ENCODE peak calls at places on chromosome 3, in eight cellular contexts. L is progenitor cell of endocrine pancreas, N is cardiac fibroblast, S is GM10248, O is HL-60, U is neural crest cell, T is natural killer cell, D is nephron progenitor cell. M is an unnamed sample.

GRCh38 chr3:75938921-75939320 is 153.6 kb upstream of the ZNF717 start:
- DNase-seq in D (no peak), O (no peak), U (no peak), T (no peak), L (no peak), N (no peak), S (no peak), M (no peak)

GRCh38 chr3:114967168-114967567 is 179.9 kb downstream of the ZBTB20 start:
- DNase-seq in O (no peak), S (no peak), D (no peak), T (no peak), N (no peak), L (no peak), U (no peak), M (no peak)

GRCh38 chr3:153182491-153182890 is 20.5 kb downstream of the RAP2B start:
- DNase-seq in D (no peak), U (no peak), O (no peak), L (no peak), T (no peak), N (peak), S (no peak), M (no peak)

GRCh38 chr3:186067360-186068242 is 41.3 kb downstream of the ETV5 start:
- DNase-seq in O (no peak), T (no peak), D (no peak), S (peak), U (no peak), L (no peak), N (no peak), M (no peak)

GRCh38 chr3:169699070-169699469 is 35.6 kb upstream of the MECOM start:
- DNase-seq in L (no peak), U (no peak), N (peak), D (no peak), S (no peak), O (no peak), T (no peak), M (no peak)

GRCh38 chr3:121018917-121019321 is 110.9 kb downstream of the STXBP5L start:
- DNase-seq in O (no peak), N (no peak), S (no peak), U (no peak), T (no peak), L (no peak), D (no peak), M (no peak)

GRCh38 chr3:128310286-128311058 is 156.2 kb downstream of the DNAJB8 start:
- DNase-seq in S (no peak), N (no peak), O (no peak), D (no peak), L (no peak), T (no peak), U (no peak), M (no peak)

GRCh38 chr3:177294221-177294620 is 96.9 kb upstream of the TBL1XR1 start:
- DNase-seq in U (no peak), O (no peak), L (no peak), T (no peak), S (no peak), N (peak), D (no peak), M (no peak)

GRCh38 chr3:159929181-159929893 is 59.3 kb upstream of the IL12A start:
- DNase-seq in N (peak), U (no peak), T (no peak), D (no peak), O (peak), L (no peak), S (peak), M (no peak)

GRCh38 chr3:15500107-15500724 is 21.3 kb downstream of the COLQ start:
- DNase-seq in U (no peak), L (no peak), T (no peak), S (peak), D (no peak), O (no peak), N (no peak), M (no peak)

GRCh38 chr3:8554725-8555621 is 53.4 kb downstream of the LMCD1 start:
- DNase-seq in T (no peak), D (peak), O (no peak), S (no peak), N (peak), L (no peak), U (peak), M (no peak)

GRCh38 chr3:59908700-59909099 is 858.9 kb upstream of the CFAP20DC start:
- DNase-seq in O (no peak), L (no peak), U (no peak), T (no peak), S (no peak), D (no peak), N (no peak), M (no peak)

GRCh38 chr3:15327941-15328340 is 4.4 kb downstream of the SH3BP5 start:
- DNase-seq in T (no peak), N (peak), D (no peak), O (no peak), S (no peak), L (no peak), U (no peak), M (peak)

GRCh38 chr3:134974621-134975020 is 179.6 kb downstream of the EPHB1 start:
- DNase-seq in T (no peak), N (no peak), O (no peak), D (no peak), U (no peak), S (no peak), L (no peak), M (no peak)

DNA sequence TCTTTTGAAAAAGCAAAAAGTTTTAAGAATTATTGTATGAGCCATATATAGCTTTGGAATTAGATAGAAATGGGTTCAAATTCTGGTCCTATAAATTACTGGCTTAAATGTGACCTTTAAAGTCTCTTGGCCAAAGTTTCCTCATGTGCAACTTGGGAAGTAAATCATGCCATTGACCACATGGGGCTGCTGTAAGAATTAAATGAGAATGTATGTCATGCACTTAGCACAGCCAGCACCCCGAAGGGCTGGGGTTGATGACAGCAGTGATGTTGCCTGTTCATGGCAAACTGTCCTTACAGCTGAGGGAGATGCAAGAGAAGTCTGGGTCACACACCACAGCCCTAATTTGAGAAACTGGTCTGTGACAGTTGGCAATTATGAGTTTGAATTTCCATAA is 108.2 kb downstream of the TOP2B start:
- DNase-seq in L (no peak), N (peak), O (no peak), D (no peak), T (no peak), S (no peak), U (no peak), M (no peak)
- TF ChIP-seq CTCF in L (no peak), N (no peak), O (no peak), D (no peak), T (no peak), S (no peak), U (no peak), M (no peak)

GRCh38 chr3:94106268-94106667 is 43.4 kb downstream of the NSUN3 start:
- DNase-seq in D (no peak), O (no peak), S (no peak), L (no peak), T (no peak), N (no peak), U (no peak), M (no peak)

GRCh38 chr3:94098487-94098886 is 35.6 kb downstream of the NSUN3 start:
- DNase-seq in S (no peak), L (no peak), U (no peak), N (peak), T (no peak), D (no peak), O (peak), M (no peak)

GRCh38 chr3:94099311-94099710 is 36.5 kb downstream of the NSUN3 start:
- DNase-seq in N (peak), L (no peak), D (no peak), S (no peak), U (no peak), O (no peak), T (no peak), M (no peak)

GRCh38 chr3:94101860-94102259 is 39.0 kb downstream of the NSUN3 start:
- DNase-seq in O (no peak), S (no peak), N (peak), U (no peak), L (no peak), T (no peak), D (no peak), M (no peak)
- TF ChIP-seq CTCF in O (no peak), S (no peak), N (peak), U (peak), L (peak), T (no peak), D (no peak), M (no peak)

GRCh38 chr3:55549172-55549571 is 62.1 kb upstream of the WNT5A start:
- DNase-seq in D (no peak), S (no peak), T (no peak), O (no peak), L (no peak), N (no peak), U (no peak), M (no peak)
- TF ChIP-seq CTCF in D (no peak), S (no peak), T (no peak), O (no peak), L (peak), N (peak), U (peak), M (no peak)

GRCh38 chr3:149409351-149409750 is 31.9 kb upstream of the TM4SF1 start:
- DNase-seq in N (no peak), T (no peak), L (no peak), U (no peak), O (no peak), S (no peak), D (no peak), M (no peak)
- TF ChIP-seq CTCF in N (no peak), T (no peak), L (no peak), U (no peak), O (no peak), S (no peak), D (no peak), M (no peak)

GRCh38 chr3:12824299-12824698 is 17.1 kb downstream of the RPL32 start:
- DNase-seq in N (no peak), D (no peak), S (no peak), L (no peak), O (no peak), U (no peak), T (no peak), M (no peak)

GRCh38 chr3:12817341-12817705 is 20.8 kb downstream of the CAND2 start:
- DNase-seq in O (no peak), N (no peak), T (no peak), S (no peak), L (no peak), U (no peak), D (no peak), M (no peak)

GRCh38 chr3:12818273-12818672 is 21.8 kb downstream of the CAND2 start:
- DNase-seq in U (no peak), T (no peak), O (no peak), L (no peak), D (no peak), S (no peak), N (no peak), M (no peak)

GRCh38 chr3:12818773-12819172 is 22.3 kb downstream of the CAND2 start:
- DNase-seq in L (no peak), N (no peak), D (no peak), U (no peak), O (no peak), S (no peak), T (no peak), M (no peak)

DNA sequence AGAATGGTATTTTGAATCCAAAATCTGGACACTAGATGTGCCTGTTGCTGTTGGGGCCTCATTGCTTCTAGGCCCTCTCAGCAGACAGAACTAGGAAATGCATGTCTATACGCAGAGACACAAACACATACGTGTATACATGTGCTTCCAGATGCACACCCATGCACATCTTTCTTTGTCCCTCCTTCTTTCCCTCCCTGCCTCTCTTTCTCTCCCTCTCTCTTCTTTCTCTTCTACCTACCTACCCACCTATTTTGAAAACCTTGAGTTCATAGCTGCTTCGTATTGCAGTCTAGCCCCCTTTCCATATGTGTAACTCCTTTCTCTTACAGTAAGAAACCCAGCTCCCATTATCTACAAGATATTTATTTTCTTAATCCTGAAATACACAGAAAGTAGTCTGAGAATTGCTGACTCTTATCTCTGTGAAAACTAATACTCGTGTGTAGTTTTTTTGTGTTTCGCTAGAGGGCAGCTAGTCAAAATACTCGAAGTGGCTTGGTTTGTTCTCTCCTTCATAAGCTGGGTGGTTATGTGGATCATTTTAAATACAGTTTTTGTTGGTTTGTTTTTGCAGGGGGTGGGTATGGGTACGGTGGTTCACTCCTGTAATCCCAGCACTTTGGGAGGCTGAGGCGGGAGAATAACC is 18.5 kb downstream of the RPL32 start:
- DNase-seq in T (no peak), N (peak), S (no peak), U (no peak), D (no peak), L (no peak), O (no peak), M (no peak)
- TF ChIP-seq CTCF in T (no peak), N (peak), S (no peak), U (peak), D (peak), L (peak), O (peak), M (no peak)